ENCODE peak calls at places on chromosome 18, in seven cellular contexts. One of them, this sample, is unnamed.

GRCh38 chr18:25113081-25113480 is 238.9 kb downstream of the ZNF521 start:
- DNase-seq in SK-N-SH: no peak
- DNase-seq in H1: no peak
- DNase-seq in GM12878: no peak
- DNase-seq in K562: no peak
- DNase-seq in HepG2: no peak
- DNase-seq in GM12892: no peak
- DNase-seq in this sample: no peak

GRCh38 chr18:11175266-11175947 is 26.0 kb upstream of the PIEZO2 start:
- DNase-seq in SK-N-SH: no peak
- DNase-seq in H1: no peak
- DNase-seq in GM12878: no peak
- DNase-seq in K562: no peak
- DNase-seq in HepG2: no peak
- DNase-seq in GM12892: no peak
- DNase-seq in this sample: no peak

GRCh38 chr18:58202406-58202730 is 158.3 kb downstream of the NEDD4L start:
- DNase-seq in SK-N-SH: peak; percentile 68
- DNase-seq in H1: no peak
- DNase-seq in GM12878: no peak
- DNase-seq in K562: peak; percentile 23
- DNase-seq in HepG2: no peak
- DNase-seq in GM12892: no peak
- DNase-seq in this sample: no peak

GRCh38 chr18:44958450-44958849 is 277.8 kb downstream of the SETBP1 start:
- DNase-seq in SK-N-SH: no peak
- DNase-seq in H1: no peak
- DNase-seq in GM12878: no peak
- DNase-seq in K562: no peak
- DNase-seq in HepG2: no peak
- DNase-seq in GM12892: no peak
- DNase-seq in this sample: no peak

GRCh38 chr18:55735199-55735855 is 147.3 kb upstream of the TCF4 start:
- DNase-seq in SK-N-SH: no peak
- DNase-seq in H1: no peak
- DNase-seq in GM12878: no peak
- DNase-seq in K562: peak; percentile 22
- DNase-seq in HepG2: no peak
- DNase-seq in GM12892: no peak
- DNase-seq in this sample: no peak

GRCh38 chr18:55781481-55781957 is 193.5 kb upstream of the TCF4 start:
- DNase-seq in SK-N-SH: peak; percentile 74
- DNase-seq in H1: peak; percentile 64
- DNase-seq in GM12878: no peak
- DNase-seq in K562: peak; percentile 42
- DNase-seq in HepG2: no peak
- DNase-seq in GM12892: no peak
- DNase-seq in this sample: no peak

GRCh38 chr18:2970762-2971659 is 41.9 kb downstream of the LPIN2 start:
- DNase-seq in SK-N-SH: no peak
- DNase-seq in H1: no peak
- DNase-seq in GM12878: no peak
- DNase-seq in K562: no peak
- DNase-seq in HepG2: no peak
- DNase-seq in GM12892: no peak
- DNase-seq in this sample: no peak

GRCh38 chr18:45019469-45019868 is 338.8 kb downstream of the SETBP1 start:
- DNase-seq in SK-N-SH: no peak
- DNase-seq in H1: no peak
- DNase-seq in GM12878: no peak
- DNase-seq in K562: no peak
- DNase-seq in HepG2: no peak
- DNase-seq in GM12892: no peak
- DNase-seq in this sample: no peak

GRCh38 chr18:63606526-63606925 is 19.4 kb downstream of the SERPINB13 start:
- DNase-seq in SK-N-SH: no peak
- DNase-seq in H1: no peak
- DNase-seq in GM12878: no peak
- DNase-seq in K562: no peak
- DNase-seq in HepG2: no peak
- DNase-seq in GM12892: no peak
- DNase-seq in this sample: no peak

GRCh38 chr18:48941672-48942071 is 9.1 kb downstream of the SMAD7 start:
- DNase-seq in SK-N-SH: no peak
- DNase-seq in H1: no peak
- DNase-seq in GM12878: no peak
- DNase-seq in K562: no peak
- DNase-seq in HepG2: no peak
- DNase-seq in GM12892: no peak
- DNase-seq in this sample: no peak

GRCh38 chr18:2824865-2825264 is 21.9 kb upstream of the EMILIN2 start:
- DNase-seq in SK-N-SH: no peak
- DNase-seq in H1: no peak
- DNase-seq in GM12878: no peak
- DNase-seq in K562: no peak
- DNase-seq in HepG2: no peak
- DNase-seq in GM12892: no peak
- DNase-seq in this sample: no peak

GRCh38 chr18:48080546-48080945 is 150.1 kb upstream of the SMAD2 start:
- DNase-seq in SK-N-SH: no peak
- DNase-seq in H1: no peak
- DNase-seq in GM12878: no peak
- DNase-seq in K562: no peak
- DNase-seq in HepG2: no peak
- DNase-seq in GM12892: no peak
- DNase-seq in this sample: no peak

GRCh38 chr18:55918449-55918848 is 330.5 kb upstream of the TCF4 start:
- DNase-seq in SK-N-SH: no peak
- DNase-seq in H1: no peak
- DNase-seq in GM12878: no peak
- DNase-seq in K562: no peak
- DNase-seq in HepG2: no peak
- DNase-seq in GM12892: no peak
- DNase-seq in this sample: no peak

GRCh38 chr18:22828171-22828570 is 105.0 kb upstream of the RBBP8 start:
- DNase-seq in SK-N-SH: no peak
- DNase-seq in H1: no peak
- DNase-seq in GM12878: no peak
- DNase-seq in K562: no peak
- DNase-seq in HepG2: no peak
- DNase-seq in GM12892: no peak
- DNase-seq in this sample: no peak

GRCh38 chr18:24189664-24190346 is 50.9 kb downstream of the CABYR start:
- DNase-seq in SK-N-SH: no peak
- DNase-seq in H1: no peak
- DNase-seq in GM12878: no peak
- DNase-seq in K562: no peak
- DNase-seq in HepG2: no peak
- DNase-seq in GM12892: no peak
- DNase-seq in this sample: no peak

GRCh38 chr18:33369711-33370449 is 70.6 kb downstream of the CCDC178 start:
- DNase-seq in SK-N-SH: no peak
- DNase-seq in H1: no peak
- DNase-seq in GM12878: no peak
- DNase-seq in K562: no peak
- DNase-seq in HepG2: no peak
- DNase-seq in GM12892: no peak
- DNase-seq in this sample: no peak

GRCh38 chr18:9711361-9712129 is 3.4 kb downstream of the RAB31 start:
- DNase-seq in SK-N-SH: no peak
- DNase-seq in H1: no peak
- DNase-seq in GM12878: peak; percentile 66
- DNase-seq in K562: no peak
- DNase-seq in HepG2: no peak
- DNase-seq in GM12892: peak; percentile 48
- DNase-seq in this sample: peak; percentile 51

GRCh38 chr18:48539406-48540328 is 836 bp downstream of the CTIF start:
- DNase-seq in SK-N-SH: peak; percentile 71
- DNase-seq in H1: peak; percentile 79
- DNase-seq in GM12878: no peak
- DNase-seq in K562: peak; percentile 18
- DNase-seq in HepG2: no peak
- DNase-seq in GM12892: peak; percentile 31
- DNase-seq in this sample: peak; percentile 33

GRCh38 chr18:67300498-67300897 is 216.0 kb downstream of the DSEL start:
- DNase-seq in SK-N-SH: no peak
- DNase-seq in H1: no peak
- DNase-seq in GM12878: no peak
- DNase-seq in K562: no peak
- DNase-seq in HepG2: no peak
- DNase-seq in GM12892: no peak
- DNase-seq in this sample: no peak

GRCh38 chr18:8685141-8685913 is 20.0 kb upstream of the MTCL1 start:
- DNase-seq in SK-N-SH: no peak
- DNase-seq in H1: no peak
- DNase-seq in GM12878: no peak
- DNase-seq in K562: no peak
- DNase-seq in HepG2: no peak
- DNase-seq in GM12892: no peak
- DNase-seq in this sample: no peak

GRCh38 chr18:79540161-79540913 is 139.3 kb upstream of the CTDP1 start:
- DNase-seq in SK-N-SH: no peak
- DNase-seq in H1: no peak
- DNase-seq in GM12878: no peak
- DNase-seq in K562: no peak
- DNase-seq in HepG2: no peak
- DNase-seq in GM12892: no peak
- DNase-seq in this sample: no peak

GRCh38 chr18:6022089-6022444 is 126.7 kb upstream of the TMEM200C start:
- DNase-seq in SK-N-SH: no peak
- DNase-seq in H1: no peak
- DNase-seq in GM12878: no peak
- DNase-seq in K562: no peak
- DNase-seq in HepG2: no peak
- DNase-seq in GM12892: no peak
- DNase-seq in this sample: no peak
- TF ChIP-seq TAF1 in SK-N-SH: no peak
- TF ChIP-seq TAF1 in H1: no peak
- TF ChIP-seq TAF1 in GM12878: no peak
- TF ChIP-seq TAF1 in K562: no peak
- TF ChIP-seq TAF1 in HepG2: no peak
- TF ChIP-seq TAF1 in GM12892: no peak
- TF ChIP-seq TAF1 in this sample: no peak

GRCh38 chr18:61821748-61822147 is 71.1 kb downstream of the RNF152 start:
- DNase-seq in SK-N-SH: no peak
- DNase-seq in H1: no peak
- DNase-seq in GM12878: no peak
- DNase-seq in K562: no peak
- DNase-seq in HepG2: no peak
- DNase-seq in GM12892: no peak
- DNase-seq in this sample: no peak

GRCh38 chr18:61816071-61816470 is 76.7 kb downstream of the RNF152 start:
- DNase-seq in SK-N-SH: no peak
- DNase-seq in H1: no peak
- DNase-seq in GM12878: no peak
- DNase-seq in K562: no peak
- DNase-seq in HepG2: no peak
- DNase-seq in GM12892: no peak
- DNase-seq in this sample: no peak

GRCh38 chr18:61820842-61821241 is 72.0 kb downstream of the RNF152 start:
- DNase-seq in SK-N-SH: no peak
- DNase-seq in H1: no peak
- DNase-seq in GM12878: no peak
- DNase-seq in K562: no peak
- DNase-seq in HepG2: no peak
- DNase-seq in GM12892: no peak
- DNase-seq in this sample: no peak

GRCh38 chr18:61822879-61823278 is 69.9 kb downstream of the RNF152 start:
- DNase-seq in SK-N-SH: no peak
- DNase-seq in H1: no peak
- DNase-seq in GM12878: no peak
- DNase-seq in K562: no peak
- DNase-seq in HepG2: no peak
- DNase-seq in GM12892: no peak
- DNase-seq in this sample: no peak

GRCh38 chr18:61817086-61817485 is 75.7 kb downstream of the RNF152 start:
- DNase-seq in SK-N-SH: no peak
- DNase-seq in H1: no peak
- DNase-seq in GM12878: no peak
- DNase-seq in K562: no peak
- DNase-seq in HepG2: no peak
- DNase-seq in GM12892: no peak
- DNase-seq in this sample: no peak
- TF ChIP-seq TAF1 in SK-N-SH: no peak
- TF ChIP-seq TAF1 in H1: no peak
- TF ChIP-seq TAF1 in GM12878: no peak
- TF ChIP-seq TAF1 in K562: no peak
- TF ChIP-seq TAF1 in HepG2: no peak
- TF ChIP-seq TAF1 in GM12892: no peak
- TF ChIP-seq TAF1 in this sample: no peak

GRCh38 chr18:21593540-21594257 is 6.8 kb downstream of the ESCO1 start:
- DNase-seq in SK-N-SH: no peak
- DNase-seq in H1: no peak
- DNase-seq in GM12878: no peak
- DNase-seq in K562: no peak
- DNase-seq in HepG2: peak; percentile 3
- DNase-seq in GM12892: no peak
- DNase-seq in this sample: no peak
- TF ChIP-seq TAF1 in SK-N-SH: no peak
- TF ChIP-seq TAF1 in H1: no peak
- TF ChIP-seq TAF1 in GM12878: no peak
- TF ChIP-seq TAF1 in K562: no peak
- TF ChIP-seq TAF1 in HepG2: no peak
- TF ChIP-seq TAF1 in GM12892: no peak
- TF ChIP-seq TAF1 in this sample: no peak

GRCh38 chr18:40678318-40678717 is 1276.7 kb upstream of the PIK3C3 start:
- DNase-seq in SK-N-SH: no peak
- DNase-seq in H1: no peak
- DNase-seq in GM12878: no peak
- DNase-seq in K562: no peak
- DNase-seq in HepG2: no peak
- DNase-seq in GM12892: no peak
- DNase-seq in this sample: no peak

GRCh38 chr18:40672590-40672989 is 1282.4 kb upstream of the PIK3C3 start:
- DNase-seq in SK-N-SH: no peak
- DNase-seq in H1: no peak
- DNase-seq in GM12878: no peak
- DNase-seq in K562: no peak
- DNase-seq in HepG2: no peak
- DNase-seq in GM12892: no peak
- DNase-seq in this sample: no peak

GRCh38 chr18:40673150-40673549 is 1281.9 kb upstream of the PIK3C3 start:
- DNase-seq in SK-N-SH: peak; percentile 5
- DNase-seq in H1: no peak
- DNase-seq in GM12878: no peak
- DNase-seq in K562: no peak
- DNase-seq in HepG2: no peak
- DNase-seq in GM12892: no peak
- DNase-seq in this sample: no peak

GRCh38 chr18:40670991-40671390 is 1284.0 kb upstream of the PIK3C3 start:
- DNase-seq in SK-N-SH: no peak
- DNase-seq in H1: no peak
- DNase-seq in GM12878: no peak
- DNase-seq in K562: no peak
- DNase-seq in HepG2: no peak
- DNase-seq in GM12892: no peak
- DNase-seq in this sample: no peak

DNA sequence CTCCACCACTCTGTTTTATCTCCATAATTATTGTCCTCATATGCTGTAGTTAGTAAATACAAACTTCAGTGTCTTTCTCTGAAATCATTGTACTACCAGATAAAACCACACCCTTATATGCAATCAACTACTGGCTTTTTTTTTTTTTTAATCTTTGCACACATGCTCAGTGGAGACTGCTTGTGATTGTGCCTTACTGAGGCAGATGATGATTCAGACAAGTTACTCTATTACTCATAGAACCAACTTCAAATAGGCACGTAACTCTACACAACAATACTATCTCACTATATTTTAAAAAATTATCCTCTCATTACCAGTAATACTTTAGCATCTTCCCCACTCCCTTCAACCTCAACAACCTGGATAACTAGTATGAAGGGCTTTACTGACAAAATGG is 1278.4 kb upstream of the PIK3C3 start:
- DNase-seq in SK-N-SH: no peak
- DNase-seq in H1: no peak
- DNase-seq in GM12878: no peak
- DNase-seq in K562: no peak
- DNase-seq in HepG2: no peak
- DNase-seq in GM12892: no peak
- DNase-seq in this sample: no peak
- TF ChIP-seq TAF1 in SK-N-SH: no peak
- TF ChIP-seq TAF1 in H1: no peak
- TF ChIP-seq TAF1 in GM12878: no peak
- TF ChIP-seq TAF1 in K562: no peak
- TF ChIP-seq TAF1 in HepG2: no peak
- TF ChIP-seq TAF1 in GM12892: no peak
- TF ChIP-seq TAF1 in this sample: no peak

This sample was measured in GM12891.